ENCODE peak calls at places on chromosomes 16 and 17, in four cellular contexts. Q is suprapubic skin, A is cardiac muscle cell, C is neural progenitor cell. H is an unnamed sample.

GRCh38 chr16:75996491-75996890 is 270.2 kb upstream of the CPHXL start:
- DNase-seq in Q (no peak), A (no peak), C (no peak), H (peak)

GRCh38 chr16:85615852-85616607 is 2.9 kb downstream of the GSE1 start:
- DNase-seq in Q (peak), A (peak), C (peak), H (peak)

GRCh38 chr17:38742431-38743308 is 5.5 kb downstream of the PCGF2 start:
- DNase-seq in Q (peak), A (no peak), C (no peak), H (peak)

GRCh38 chr16:88754109-88754911 is 30.7 kb downstream of the PIEZO1 start:
- DNase-seq in Q (no peak), A (no peak), C (no peak), H (no peak)

GRCh38 chr16:5001571-5001970 is 32.2 kb downstream of the NAGPA start:
- DNase-seq in Q (no peak), A (no peak), C (no peak), H (no peak)

GRCh38 chr17:81397314-81398169 is 2.3 kb downstream of the BAHCC1 start:
- DNase-seq in Q (no peak), A (peak), C (peak), H (no peak)

GRCh38 chr17:78257810-78258322 is 26.4 kb downstream of the TMEM235 start:
- DNase-seq in Q (no peak), A (no peak), C (no peak), H (no peak)

GRCh38 chr17:57570740-57571344 is 174.3 kb downstream of the CCDC182 start:
- DNase-seq in Q (no peak), A (no peak), C (no peak), H (no peak)

GRCh38 chr17:42312285-42313130 is 24.2 kb downstream of the STAT5A start:
- DNase-seq in Q (peak), A (peak), C (peak), H (peak)

GRCh38 chr16:873243-873661 is 72.7 kb upstream of the GNG13 start:
- DNase-seq in Q (no peak), A (no peak), C (no peak), H (no peak)

GRCh38 chr16:10868562-10869469 is 8.2 kb upstream of the CIITA start:
- DNase-seq in Q (no peak), A (no peak), C (no peak), H (no peak)

GRCh38 chr16:4115209-4115940 is 867 bp downstream of the ADCY9 start:
- DNase-seq in Q (peak), A (peak), C (peak), H (no peak)

GRCh38 chr17:44004761-44005526 is 522 bp downstream of the NAGS start:
- DNase-seq in Q (peak), A (peak), C (peak), H (peak)

GRCh38 chr17:31997005-31997404 is 10.2 kb upstream of the LRRC37B start:
- DNase-seq in Q (no peak), A (no peak), C (no peak), H (no peak)

GRCh38 chr16:73062640-73063283 is 14.8 kb upstream of the ZFHX3 start:
- DNase-seq in Q (no peak), A (no peak), C (peak), H (no peak)

GRCh38 chr17:7048968-7049367 is 5.1 kb upstream of the SLC16A11 start:
- DNase-seq in Q (no peak), A (no peak), C (no peak), H (no peak)

GRCh38 chr17:72952220-72952619 is 140.3 kb downstream of the SLC39A11 start:
- DNase-seq in Q (no peak), A (no peak), C (no peak), H (no peak)

GRCh38 chr17:42183741-42184711 is 1.2 kb downstream of the HCRT start:
- DNase-seq in Q (peak), A (peak), C (peak), H (no peak)

GRCh38 chr17:81580481-81580880 is 28.3 kb upstream of the FAAP100 start:
- DNase-seq in Q (no peak), A (no peak), C (no peak), H (no peak)

GRCh38 chr16:1772908-1773702 is at the start of gene MRPS34:
- DNase-seq in Q (peak), A (peak), C (peak), H (peak)

GRCh38 chr16:81149614-81150013 is 53.4 kb upstream of the GCSH start:
- DNase-seq in Q (no peak), A (no peak), C (no peak), H (no peak)

GRCh38 chr16:8850279-8850885 is 18.4 kb downstream of the CARHSP1 start:
- DNase-seq in Q (no peak), A (no peak), C (no peak), H (peak)

GRCh38 chr17:81412490-81413093 is 17.3 kb downstream of the BAHCC1 start:
- DNase-seq in Q (no peak), A (no peak), C (no peak), H (peak)

GRCh38 chr16:23960081-23960499 is 124.3 kb downstream of the PRKCB start:
- DNase-seq in Q (no peak), A (no peak), C (no peak), H (no peak)

GRCh38 chr17:3834811-3835210 is 11.2 kb downstream of the NCBP3 start:
- DNase-seq in Q (no peak), A (no peak), C (no peak), H (no peak)

GRCh38 chr17:751269-752001 is 629 bp downstream of the GEMIN4 start:
- DNase-seq in Q (peak), A (peak), C (peak), H (peak)

GRCh38 chr16:3148256-3149192 is 13.7 kb downstream of the ZNF213 start:
- DNase-seq in Q (no peak), A (no peak), C (no peak), H (no peak)

GRCh38 chr17:79242873-79243602 is 168.4 kb downstream of the ENGASE start:
- DNase-seq in Q (no peak), A (no peak), C (no peak), H (no peak)

GRCh38 chr17:74453665-74454196 is 12.7 kb upstream of the CD300A start:
- DNase-seq in Q (no peak), A (peak), C (peak), H (no peak)

GRCh38 chr17:74452841-74453661 is 13.4 kb upstream of the CD300A start:
- DNase-seq in Q (no peak), A (no peak), C (peak), H (no peak)

GRCh38 chr17:74455025-74455585 is 11.3 kb upstream of the CD300A start:
- DNase-seq in Q (no peak), A (no peak), C (peak), H (no peak)

GRCh38 chr17:74452027-74452840 is 14.2 kb upstream of the CD300A start:
- DNase-seq in Q (no peak), A (no peak), C (no peak), H (peak)

GRCh38 chr17:74454197-74455024 is 12.0 kb upstream of the CD300A start:
- DNase-seq in Q (peak), A (no peak), C (peak), H (peak)
- TF ChIP-seq CTCF in Q (no peak), A (no peak), C (no peak), H (no peak)

DNA sequence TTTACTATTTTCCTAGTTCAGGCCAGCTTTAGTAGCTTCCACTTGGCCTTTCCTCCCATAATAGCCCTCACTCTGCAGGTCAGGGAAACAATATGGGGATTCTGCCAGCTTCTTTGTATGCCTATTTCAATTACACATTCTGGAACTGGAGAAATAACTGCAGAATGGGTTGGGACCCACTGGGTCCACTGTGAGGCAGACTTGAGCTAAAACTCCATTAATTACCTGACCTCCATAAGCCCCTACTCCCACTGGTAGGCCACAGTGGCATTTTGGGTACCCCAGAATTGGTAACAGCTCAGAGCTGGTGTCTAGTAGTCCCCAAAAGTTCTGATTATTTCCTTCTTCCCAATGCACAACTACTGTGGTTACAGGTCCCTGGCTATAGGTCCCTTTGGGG is 16.7 kb upstream of the TENT4B start:
- DNase-seq in Q (no peak), A (no peak), C (no peak), H (no peak)
- TF ChIP-seq CTCF in Q (no peak), A (peak), C (peak), H (no peak)

DNA sequence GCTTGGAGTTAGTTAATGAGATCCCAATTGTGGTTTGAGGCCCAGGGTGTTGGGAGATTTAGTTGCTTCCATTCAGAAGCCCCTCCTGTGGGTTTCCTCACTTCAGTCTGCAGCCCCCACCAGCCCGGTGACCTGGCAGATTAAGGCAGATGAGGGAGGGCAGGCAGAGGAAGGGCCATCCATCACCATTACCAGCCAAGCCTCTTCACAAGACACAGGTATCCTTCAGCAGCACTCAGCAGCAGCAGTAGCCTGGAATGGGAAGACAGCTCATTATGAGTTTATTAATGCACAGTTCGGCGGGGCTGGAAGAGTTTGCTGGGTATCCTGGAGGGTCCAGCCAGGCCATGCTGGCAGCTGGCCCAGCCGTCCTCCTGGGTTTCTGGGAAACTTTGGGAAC is 90.0 kb upstream of the GPRC5B start:
- DNase-seq in Q (no peak), A (peak), C (peak), H (no peak)
- TF ChIP-seq CTCF in Q (no peak), A (no peak), C (no peak), H (no peak)

GRCh38 chr16:87700406-87701065 is 65.2 kb downstream of the KLHDC4 start:
- DNase-seq in Q (no peak), A (no peak), C (no peak), H (no peak)
- TF ChIP-seq CTCF in Q (no peak), A (no peak), C (no peak), H (no peak)

GRCh38 chr17:16464641-16465312 is 27.2 kb downstream of the LRRC75A start:
- DNase-seq in Q (no peak), A (no peak), C (no peak), H (no peak)

GRCh38 chr17:16464001-16464640 is 27.9 kb downstream of the LRRC75A start:
- DNase-seq in Q (no peak), A (no peak), C (no peak), H (no peak)

GRCh38 chr17:16462070-16462864 is 29.7 kb downstream of the LRRC75A start:
- DNase-seq in Q (no peak), A (no peak), C (no peak), H (no peak)

GRCh38 chr17:16461606-16461866 is 30.5 kb downstream of the LRRC75A start:
- DNase-seq in Q (no peak), A (no peak), C (no peak), H (no peak)

DNA sequence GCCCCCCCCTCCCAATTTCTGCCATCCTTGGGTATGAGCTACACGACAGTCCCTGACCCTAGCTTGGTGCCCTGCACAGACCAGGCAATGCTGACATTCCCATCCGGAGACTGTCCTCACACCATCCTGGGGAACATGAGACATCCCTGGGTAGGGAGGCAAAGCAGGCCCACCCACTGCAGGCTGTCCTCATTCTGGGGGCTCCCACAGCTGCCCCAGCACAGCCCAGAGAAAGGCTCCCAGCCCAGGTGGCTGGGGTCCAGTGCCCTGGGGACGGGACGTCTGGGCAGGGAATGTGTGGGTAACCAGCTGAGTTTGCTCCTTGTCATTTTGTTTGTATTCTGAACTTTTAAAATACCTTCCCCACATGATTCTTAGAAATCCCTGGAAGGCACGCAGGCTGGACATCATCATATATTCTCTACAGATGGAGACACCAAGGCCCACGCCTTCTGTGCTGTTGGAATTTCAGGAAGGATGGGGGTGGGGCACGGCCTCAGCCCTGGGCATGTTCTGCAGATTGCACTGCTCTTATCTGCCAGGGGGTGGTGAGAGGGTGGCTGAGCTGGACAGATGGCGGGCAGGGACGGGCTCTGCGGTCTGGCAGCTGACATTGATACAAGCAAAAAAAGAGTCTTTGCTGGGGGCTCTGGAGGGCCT is 28.5 kb downstream of the LRRC75A start:
- DNase-seq in Q (no peak), A (peak), C (no peak), H (peak)
- TF ChIP-seq CTCF in Q (no peak), A (no peak), C (no peak), H (peak)

H was measured in bronchial epithelial cell.